ENCODE peak calls at places on chromosome 22, in seven cellular contexts. M is neuronal stem cell, E is activated T-cell treated with anti-CD3 and anti-CD28 coated beads for 1 hour, A is heart right ventricle, Y is cardiac fibroblast, F is hippocampal formation, K is HEK293T. W is an unnamed sample.

GRCh38 chr22:41290262-41291221 is 4.6 kb upstream of the RANGAP1 start:
- DNase-seq in M (peak; percentile 40), E (no peak), A (no peak), Y (peak; percentile 75), F (no peak), K (no peak), W (peak; percentile 75)

GRCh38 chr22:33271390-33272161 is 213.4 kb upstream of the SYN3 start:
- DNase-seq in M (no peak), E (no peak), A (peak; percentile 62), Y (peak; percentile 56), F (peak; percentile 43), K (no peak), W (peak; percentile 42)

GRCh38 chr22:49996532-49997220 is 15.9 kb downstream of the IL17REL start:
- DNase-seq in M (no peak), E (no peak), A (no peak), Y (no peak), F (no peak), K (no peak), W (no peak)

GRCh38 chr22:24834845-24835570 is 29.0 kb downstream of the SGSM1 start:
- DNase-seq in M (no peak), E (no peak), A (no peak), Y (no peak), F (no peak), K (peak; percentile 51), W (peak; percentile 22)

GRCh38 chr22:30253205-30253852 is 6.8 kb upstream of the LIF start:
- DNase-seq in M (no peak), E (no peak), A (peak; percentile 80), Y (peak; percentile 54), F (peak; percentile 72), K (no peak), W (peak; percentile 70)

GRCh38 chr22:29216011-29216872 is 10.5 kb downstream of the EMID1 start:
- DNase-seq in M (no peak), E (no peak), A (no peak), Y (no peak), F (no peak), K (no peak), W (no peak)

GRCh38 chr22:23638611-23639010 is 6.5 kb upstream of the DRICH1 start:
- DNase-seq in M (no peak), E (no peak), A (no peak), Y (no peak), F (no peak), K (no peak), W (no peak)

GRCh38 chr22:49965291-49966040 is 4.9 kb downstream of the PIM3 start:
- DNase-seq in M (no peak), E (no peak), A (no peak), Y (no peak), F (no peak), K (no peak), W (no peak)

GRCh38 chr22:19105867-19106802 is 16.1 kb downstream of the DGCR2 start:
- DNase-seq in M (no peak), E (peak; percentile 45), A (no peak), Y (no peak), F (no peak), K (peak; percentile 49), W (no peak)

GRCh38 chr22:21865041-21865440 is 2.4 kb downstream of the MAPK1 start:
- DNase-seq in M (no peak), E (no peak), A (peak; percentile 53), Y (peak; percentile 85), F (no peak), K (no peak), W (peak; percentile 83)

GRCh38 chr22:30541979-30542810 is 4.3 kb downstream of the SEC14L6 start:
- DNase-seq in M (peak; percentile 24), E (no peak), A (no peak), Y (no peak), F (no peak), K (no peak), W (peak; percentile 13)

GRCh38 chr22:49872347-49872746 is 18.7 kb downstream of the ZBED4 start:
- DNase-seq in M (no peak), E (no peak), A (no peak), Y (no peak), F (no peak), K (no peak), W (no peak)

GRCh38 chr22:41302016-41302767 is 867 bp downstream of the ZC3H7B start:
- DNase-seq in M (peak; percentile 43), E (no peak), A (no peak), Y (no peak), F (no peak), K (peak; percentile 22), W (no peak)

GRCh38 chr22:38429460-38430128 is 25.4 kb downstream of the KCNJ4 start:
- DNase-seq in M (no peak), E (no peak), A (no peak), Y (no peak), F (no peak), K (no peak), W (peak; percentile 14)